ENCODE peak calls at places on chromosomes 1 and 21, in four cellular contexts. L is GM12878, U is A549, C is upper lobe of left lung. V is an unnamed sample.

GRCh38 chr1:1290238-1290731 is 10.0 kb downstream of the SCNN1D start:
- ATAC-seq in L (peak; percentile 76), U (peak; percentile 50), C (peak; percentile 58), V (no peak)

GRCh38 chr1:240093120-240093961 is 1.7 kb downstream of the FMN2 start:
- ATAC-seq in L (no peak), C (peak; percentile 9), U (peak; percentile 6), V (peak; percentile 24)

GRCh38 chr1:45394342-45394741 is 54.1 kb upstream of the MUTYH start:
- ATAC-seq in U (no peak), C (peak; percentile 33), L (peak; percentile 83), V (no peak)

GRCh38 chr1:22629886-22630285 is 6.5 kb upstream of the C1QA start:
- ATAC-seq in C (no peak), U (no peak), L (no peak), V (no peak)

GRCh38 chr21:44349847-44350772 is 3.3 kb upstream of the TRPM2 start:
- ATAC-seq in U (no peak), C (no peak), L (no peak), V (no peak)

GRCh38 chr21:15445327-15445726 is 284.5 kb upstream of the USP25 start:
- ATAC-seq in U (no peak), C (peak; percentile 82), L (peak; percentile 93), V (no peak)

GRCh38 chr1:149879556-149879955 is 19.8 kb upstream of the BOLA1 start:
- ATAC-seq in C (no peak), L (no peak), U (no peak), V (no peak)

GRCh38 chr21:24308183-24308582 is 1299.1 kb downstream of the MRPL39 start:
- ATAC-seq in C (no peak), U (no peak), L (no peak), V (no peak)

GRCh38 chr1:118494998-118495397 is 310.0 kb upstream of the SPAG17 start:
- ATAC-seq in U (no peak), C (no peak), L (no peak), V (no peak)

GRCh38 chr1:17887646-17888395 is 132.7 kb downstream of the ACTL8 start:
- ATAC-seq in U (no peak), L (no peak), C (no peak), V (no peak)

GRCh38 chr1:89536555-89537393 is 12.1 kb downstream of the LRRC8B start:
- ATAC-seq in U (no peak), C (no peak), L (no peak), V (no peak)

GRCh38 chr1:192476802-192477298 is 98.7 kb upstream of the RGS1 start:
- ATAC-seq in C (peak; percentile 93), L (peak; percentile 86), U (no peak), V (peak; percentile 65)

GRCh38 chr1:66737836-66738235 is 14.4 kb upstream of the DYNLT5 start:
- ATAC-seq in U (no peak), C (no peak), L (no peak), V (no peak)

GRCh38 chr1:8712413-8713229 is 104.8 kb downstream of the RERE start:
- ATAC-seq in C (peak; percentile 73), U (peak; percentile 95), L (peak; percentile 83), V (peak; percentile 63)

GRCh38 chr1:46544561-46545240 is 6.7 kb downstream of the KNCN start:
- ATAC-seq in C (no peak), U (no peak), L (no peak), V (no peak)

GRCh38 chr1:197400522-197400902 is 132.5 kb downstream of the CRB1 start:
- ATAC-seq in C (no peak), U (no peak), L (no peak), V (no peak)

GRCh38 chr1:29712275-29712633 is 475.9 kb downstream of the PTPRU start:
- ATAC-seq in L (no peak), C (peak; percentile 39), U (no peak), V (no peak)

GRCh38 chr1:229410370-229410691 is 23.6 kb downstream of the ACTA1 start:
- ATAC-seq in C (peak; percentile 6), U (no peak), L (no peak), V (no peak)

GRCh38 chr1:107795471-107795870 is 169.5 kb downstream of the VAV3 start:
- ATAC-seq in U (no peak), C (no peak), L (peak; percentile 22), V (no peak)

GRCh38 chr1:50542362-50542761 is 119.1 kb upstream of the DMRTA2 start:
- ATAC-seq in U (no peak), L (no peak), C (no peak), V (no peak)
- H3K4me1 ChIP-seq in U (no peaks in the 10 kb centered on the region), L (no peaks in the 10 kb centered on the region), C (no peaks in the 10 kb centered on the region), V (no peaks in the 10 kb centered on the region)

GRCh38 chr1:56820755-56821461 is 1.7 kb upstream of the FYB2 start:
- ATAC-seq in L (peak; percentile 82), C (peak; percentile 75), U (peak; percentile 89), V (peak; percentile 59)
- TF ChIP-seq EP300 in L (no peak), C (no peak), U (no peak), V (no peak)

GRCh38 chr1:162627662-162628296 is 4.5 kb upstream of the DDR2 start:
- ATAC-seq in U (peak; percentile 77), L (peak; percentile 53), C (no peak), V (no peak)
- H3K4me1 ChIP-seq in U (no peaks in the 10 kb centered on the region), L (peaks cover 27% of the 10 kb centered on the region), C (no peaks in the 10 kb centered on the region), V (peaks cover 10% of the 10 kb centered on the region)

DNA sequence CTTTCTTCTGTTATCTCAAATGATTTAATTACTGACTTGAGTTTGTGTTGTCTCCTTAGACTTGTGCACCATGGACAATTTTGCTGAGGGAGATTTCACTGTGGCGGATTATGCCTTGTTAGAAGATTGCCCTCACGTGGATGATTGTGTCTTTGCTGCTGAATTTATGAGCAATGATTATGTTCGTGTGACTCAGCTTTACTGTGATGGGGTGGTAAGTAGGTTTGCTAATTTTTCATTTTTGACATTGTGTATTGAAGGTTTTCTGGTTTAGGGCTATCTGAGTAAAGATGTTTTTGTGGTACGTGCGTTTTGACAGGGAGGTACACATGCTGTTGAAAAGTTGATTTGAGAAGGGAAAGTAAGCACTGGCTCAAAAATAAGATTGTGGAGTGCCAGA is 14.1 kb downstream of the TTC3 start:
- ATAC-seq in U (no peak), L (no peak), C (peak; percentile 50), V (no peak)
- TF ChIP-seq EP300 in U (no peak), L (no peak), C (no peak), V (no peak)

GRCh38 chr1:165162671-165163241 is 193.8 kb downstream of the LMX1A start:
- ATAC-seq in L (no peak), C (no peak), U (no peak), V (no peak)

GRCh38 chr1:165161130-165161529 is 195.4 kb downstream of the LMX1A start:
- ATAC-seq in L (no peak), C (no peak), U (no peak), V (no peak)
- H3K4me1 ChIP-seq in L (no peaks in the 10 kb centered on the region), C (no peaks in the 10 kb centered on the region), U (no peaks in the 10 kb centered on the region), V (no peaks in the 10 kb centered on the region)

GRCh38 chr1:41400235-41400634 is 39.0 kb downstream of the FOXO6 start:
- ATAC-seq in C (no peak), U (no peak), L (no peak), V (no peak)

GRCh38 chr1:41401899-41402298 is 40.7 kb downstream of the FOXO6 start:
- ATAC-seq in L (no peak), U (no peak), C (no peak), V (no peak)

GRCh38 chr1:41408691-41409090 is 47.5 kb downstream of the FOXO6 start:
- ATAC-seq in L (no peak), C (no peak), U (no peak), V (no peak)

GRCh38 chr1:41407666-41408252 is 46.5 kb downstream of the FOXO6 start:
- ATAC-seq in L (no peak), U (no peak), C (no peak), V (no peak)

DNA sequence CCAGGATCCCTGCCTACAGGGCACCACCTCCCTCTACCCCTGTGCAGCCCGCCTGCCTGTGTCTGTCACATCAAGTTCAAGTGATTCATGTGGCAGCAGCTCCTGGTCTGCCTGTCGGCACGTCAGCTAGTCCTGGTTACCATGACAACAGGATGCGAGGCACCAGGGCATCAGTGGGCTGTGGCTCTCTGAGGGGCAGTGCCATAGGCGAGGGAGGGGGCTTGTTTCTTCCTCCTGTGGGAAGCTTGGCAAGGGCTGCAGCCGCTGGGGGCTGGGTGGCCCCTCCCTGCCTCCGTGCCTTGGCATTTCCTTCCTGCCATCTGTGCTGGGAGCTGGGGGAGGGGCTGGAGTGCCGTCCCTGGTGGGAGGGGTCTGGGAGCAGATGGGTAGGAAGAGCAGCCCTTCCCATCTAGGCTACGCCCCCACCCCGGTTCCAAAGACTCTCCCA is 43.1 kb downstream of the FOXO6 start:
- ATAC-seq in C (peak; percentile 14), U (peak; percentile 53), L (no peak), V (no peak)
- TF ChIP-seq EP300 in C (no peak), U (no peak), L (no peak), V (no peak)

GRCh38 chr1:41631971-41632370 is 147.5 kb upstream of the EDN2 start:
- ATAC-seq in C (no peak), U (no peak), L (peak; percentile 23), V (no peak)
- H3K4me1 ChIP-seq in C (no peaks in the 10 kb centered on the region), U (peaks cover under 1% of the 10 kb centered on the region), L (no peaks in the 10 kb centered on the region), V (no peaks in the 10 kb centered on the region)

V was measured in gastroesophageal sphincter.